ENCODE peak calls at places on chromosomes 3 and 15, in eight cellular contexts. One of them, this sample, is unnamed.

GRCh38 chr3:42804831-42805821 is 836 bp upstream of the HIGD1A start:
- DNase-seq in tibial artery: peak
- DNase-seq in HCT116: no peak
- DNase-seq in fibroblast of mammary gland: no peak
- DNase-seq in A549: no peak
- DNase-seq in MM.1S: no peak
- DNase-seq in ovary: peak
- DNase-seq in body of pancreas: peak
- DNase-seq in this sample: no peak

GRCh38 chr3:36689560-36689959 is 74.8 kb downstream of the DCLK3 start:
- DNase-seq in tibial artery: no peak
- DNase-seq in HCT116: no peak
- DNase-seq in fibroblast of mammary gland: no peak
- DNase-seq in A549: no peak
- DNase-seq in MM.1S: no peak
- DNase-seq in ovary: no peak
- DNase-seq in body of pancreas: no peak
- DNase-seq in this sample: no peak

GRCh38 chr3:196712514-196713413 is 587 bp downstream of the PIGX start:
- DNase-seq in tibial artery: peak
- DNase-seq in HCT116: no peak
- DNase-seq in fibroblast of mammary gland: peak
- DNase-seq in A549: peak
- DNase-seq in MM.1S: no peak
- DNase-seq in ovary: peak
- DNase-seq in body of pancreas: peak
- DNase-seq in this sample: peak

GRCh38 chr15:100096700-100097099 is 245.1 kb downstream of the ADAMTS17 start:
- DNase-seq in tibial artery: no peak
- DNase-seq in HCT116: no peak
- DNase-seq in fibroblast of mammary gland: no peak
- DNase-seq in A549: no peak
- DNase-seq in MM.1S: peak
- DNase-seq in ovary: no peak
- DNase-seq in body of pancreas: no peak
- DNase-seq in this sample: no peak

GRCh38 chr3:75101329-75102147 is 487.1 kb upstream of the CNTN3 start:
- DNase-seq in tibial artery: no peak
- DNase-seq in HCT116: no peak
- DNase-seq in fibroblast of mammary gland: no peak
- DNase-seq in A549: no peak
- DNase-seq in MM.1S: peak
- DNase-seq in ovary: no peak
- DNase-seq in body of pancreas: no peak
- DNase-seq in this sample: no peak

GRCh38 chr15:74432968-74433591 is 678 bp downstream of the SEMA7A start:
- DNase-seq in tibial artery: no peak
- DNase-seq in HCT116: no peak
- DNase-seq in fibroblast of mammary gland: no peak
- DNase-seq in A549: no peak
- DNase-seq in MM.1S: no peak
- DNase-seq in ovary: no peak
- DNase-seq in body of pancreas: no peak
- DNase-seq in this sample: no peak

GRCh38 chr15:68389936-68390790 is 41.8 kb downstream of the ITGA11 start:
- DNase-seq in tibial artery: no peak
- DNase-seq in HCT116: no peak
- DNase-seq in fibroblast of mammary gland: peak
- DNase-seq in A549: no peak
- DNase-seq in MM.1S: no peak
- DNase-seq in ovary: peak
- DNase-seq in body of pancreas: no peak
- DNase-seq in this sample: peak

GRCh38 chr15:29872716-29873115 is 50.4 kb upstream of the TJP1 start:
- DNase-seq in tibial artery: no peak
- DNase-seq in HCT116: no peak
- DNase-seq in fibroblast of mammary gland: no peak
- DNase-seq in A549: no peak
- DNase-seq in MM.1S: no peak
- DNase-seq in ovary: no peak
- DNase-seq in body of pancreas: peak
- DNase-seq in this sample: no peak

GRCh38 chr3:171811059-171811912 is 1.0 kb upstream of the PLD1 start:
- DNase-seq in tibial artery: peak
- DNase-seq in HCT116: no peak
- DNase-seq in fibroblast of mammary gland: peak
- DNase-seq in A549: peak
- DNase-seq in MM.1S: no peak
- DNase-seq in ovary: peak
- DNase-seq in body of pancreas: no peak
- DNase-seq in this sample: no peak

GRCh38 chr3:55802816-55803215 is 315.7 kb upstream of the WNT5A start:
- DNase-seq in tibial artery: no peak
- DNase-seq in HCT116: no peak
- DNase-seq in fibroblast of mammary gland: no peak
- DNase-seq in A549: no peak
- DNase-seq in MM.1S: no peak
- DNase-seq in ovary: no peak
- DNase-seq in body of pancreas: no peak
- DNase-seq in this sample: no peak

GRCh38 chr15:63226155-63226883 is 36.9 kb downstream of the RAB8B start:
- DNase-seq in tibial artery: no peak
- DNase-seq in HCT116: no peak
- DNase-seq in fibroblast of mammary gland: no peak
- DNase-seq in A549: no peak
- DNase-seq in MM.1S: no peak
- DNase-seq in ovary: no peak
- DNase-seq in body of pancreas: no peak
- DNase-seq in this sample: no peak

GRCh38 chr3:133948996-133949395 is 53.3 kb upstream of the RAB6B start:
- DNase-seq in tibial artery: no peak
- DNase-seq in HCT116: no peak
- DNase-seq in fibroblast of mammary gland: no peak
- DNase-seq in A549: no peak
- DNase-seq in MM.1S: no peak
- DNase-seq in ovary: no peak
- DNase-seq in body of pancreas: no peak
- DNase-seq in this sample: no peak

GRCh38 chr3:72345237-72345878 is 502.9 kb downstream of the SHQ1 start:
- DNase-seq in tibial artery: no peak
- DNase-seq in HCT116: no peak
- DNase-seq in fibroblast of mammary gland: peak
- DNase-seq in A549: no peak
- DNase-seq in MM.1S: no peak
- DNase-seq in ovary: no peak
- DNase-seq in body of pancreas: no peak
- DNase-seq in this sample: no peak

DNA sequence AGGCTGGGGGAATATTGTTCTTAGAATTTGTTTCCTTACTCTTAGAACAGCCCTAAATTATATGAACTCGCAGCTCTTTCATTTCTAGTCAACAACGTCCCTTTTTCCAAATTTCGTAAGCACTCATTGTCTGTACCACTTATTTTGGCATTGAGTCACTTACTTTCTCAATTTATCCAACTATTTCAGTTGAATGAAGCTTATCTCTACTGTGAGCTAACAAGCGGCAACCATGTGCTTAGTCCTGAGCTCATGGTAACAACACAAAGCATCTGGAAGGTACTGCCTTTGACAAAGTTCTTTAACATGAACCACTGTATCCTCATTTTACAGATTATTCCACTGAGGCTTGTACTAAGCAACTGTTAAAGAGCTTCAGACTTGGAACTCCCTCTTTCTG is 191.1 kb downstream of the GREM1 start:
- DNase-seq in tibial artery: no peak
- DNase-seq in HCT116: no peak
- DNase-seq in fibroblast of mammary gland: peak
- DNase-seq in A549: no peak
- DNase-seq in MM.1S: no peak
- DNase-seq in ovary: no peak
- DNase-seq in body of pancreas: no peak
- DNase-seq in this sample: no peak
- H3K4me3 ChIP-seq in tibial artery: no peak
- H3K4me3 ChIP-seq in HCT116: no peak
- H3K4me3 ChIP-seq in fibroblast of mammary gland: no peak
- H3K4me3 ChIP-seq in A549: no peak
- H3K4me3 ChIP-seq in MM.1S: no peak
- H3K4me3 ChIP-seq in ovary: no peak
- H3K4me3 ChIP-seq in body of pancreas: no peak
- H3K4me3 ChIP-seq in this sample: peak

GRCh38 chr3:52095990-52096775 is 39.8 kb upstream of the DUSP7 start:
- DNase-seq in tibial artery: no peak
- DNase-seq in HCT116: no peak
- DNase-seq in fibroblast of mammary gland: no peak
- DNase-seq in A549: no peak
- DNase-seq in MM.1S: no peak
- DNase-seq in ovary: no peak
- DNase-seq in body of pancreas: no peak
- DNase-seq in this sample: no peak
- TF ChIP-seq CTCF in tibial artery: no peak
- TF ChIP-seq CTCF in HCT116: no peak
- TF ChIP-seq CTCF in fibroblast of mammary gland: no peak
- TF ChIP-seq CTCF in A549: no peak
- TF ChIP-seq CTCF in MM.1S: no peak
- TF ChIP-seq CTCF in ovary: no peak
- TF ChIP-seq CTCF in body of pancreas: no peak
- TF ChIP-seq CTCF in this sample: no peak

GRCh38 chr15:81329446-81329845 is 5.5 kb upstream of the STARD5 start:
- DNase-seq in tibial artery: no peak
- DNase-seq in HCT116: no peak
- DNase-seq in fibroblast of mammary gland: no peak
- DNase-seq in A549: no peak
- DNase-seq in MM.1S: no peak
- DNase-seq in ovary: no peak
- DNase-seq in body of pancreas: no peak
- DNase-seq in this sample: no peak

GRCh38 chr15:81332326-81332725 is 8.4 kb upstream of the STARD5 start:
- DNase-seq in tibial artery: no peak
- DNase-seq in HCT116: no peak
- DNase-seq in fibroblast of mammary gland: no peak
- DNase-seq in A549: no peak
- DNase-seq in MM.1S: no peak
- DNase-seq in ovary: no peak
- DNase-seq in body of pancreas: no peak
- DNase-seq in this sample: no peak

GRCh38 chr15:81333363-81333762 is 9.4 kb upstream of the STARD5 start:
- DNase-seq in tibial artery: no peak
- DNase-seq in HCT116: no peak
- DNase-seq in fibroblast of mammary gland: no peak
- DNase-seq in A549: no peak
- DNase-seq in MM.1S: no peak
- DNase-seq in ovary: no peak
- DNase-seq in body of pancreas: no peak
- DNase-seq in this sample: no peak

GRCh38 chr15:81330351-81331085 is 6.6 kb upstream of the STARD5 start:
- DNase-seq in tibial artery: no peak
- DNase-seq in HCT116: no peak
- DNase-seq in fibroblast of mammary gland: no peak
- DNase-seq in A549: no peak
- DNase-seq in MM.1S: no peak
- DNase-seq in ovary: no peak
- DNase-seq in body of pancreas: no peak
- DNase-seq in this sample: no peak

GRCh38 chr15:81331600-81331999 is 7.7 kb upstream of the STARD5 start:
- DNase-seq in tibial artery: no peak
- DNase-seq in HCT116: no peak
- DNase-seq in fibroblast of mammary gland: no peak
- DNase-seq in A549: no peak
- DNase-seq in MM.1S: no peak
- DNase-seq in ovary: no peak
- DNase-seq in body of pancreas: no peak
- DNase-seq in this sample: no peak
- H3K4me3 ChIP-seq in tibial artery: no peak
- H3K4me3 ChIP-seq in HCT116: no peak
- H3K4me3 ChIP-seq in fibroblast of mammary gland: no peak
- H3K4me3 ChIP-seq in A549: no peak
- H3K4me3 ChIP-seq in MM.1S: peak
- H3K4me3 ChIP-seq in ovary: no peak
- H3K4me3 ChIP-seq in body of pancreas: no peak
- H3K4me3 ChIP-seq in this sample: no peak

DNA sequence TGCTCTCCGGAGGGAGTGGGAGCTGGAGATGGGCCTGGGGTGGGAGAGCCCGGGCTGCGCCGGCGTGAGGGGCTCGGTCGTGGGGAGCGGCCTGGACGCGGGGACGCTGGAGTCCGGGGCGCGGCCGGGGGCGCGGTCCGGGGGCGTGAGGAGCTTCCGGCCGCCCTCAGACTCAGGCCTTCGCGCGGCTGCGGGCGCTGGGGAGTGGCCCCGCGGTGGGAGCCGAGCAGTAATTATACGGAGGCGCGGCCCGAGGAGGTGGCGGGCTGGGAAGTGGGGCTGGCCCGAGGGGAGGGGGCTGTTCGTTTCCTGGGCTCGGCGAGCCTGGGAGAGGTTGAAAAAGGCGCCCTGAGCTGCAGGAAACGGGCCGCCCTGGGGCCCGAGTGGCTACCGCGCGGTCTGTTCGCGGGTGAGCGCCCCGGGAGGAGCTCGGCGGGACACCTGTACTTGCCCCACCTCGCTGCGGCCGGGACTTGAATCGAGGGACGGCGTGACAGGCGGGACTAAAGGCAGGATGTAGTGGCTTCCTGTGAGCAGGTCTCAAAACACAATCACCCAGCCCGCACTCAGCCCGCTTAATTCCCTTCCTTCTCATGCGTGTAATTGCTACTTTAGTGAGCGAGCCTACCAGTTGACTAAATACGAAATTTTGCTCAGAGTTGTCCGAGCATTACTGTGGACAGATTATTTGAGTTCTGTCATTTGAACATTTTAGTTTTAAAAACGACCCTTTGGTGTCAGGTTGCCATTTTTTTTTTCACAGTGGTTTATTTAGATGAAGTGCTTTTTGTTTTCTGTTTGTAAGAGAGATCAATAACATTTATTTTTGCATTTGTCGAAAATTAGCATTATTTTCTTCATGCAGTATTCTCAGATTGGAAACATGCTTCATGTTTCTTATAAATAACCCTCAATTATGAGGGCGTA is 855 bp downstream of the RASA2 start:
- DNase-seq in tibial artery: peak
- DNase-seq in HCT116: peak
- DNase-seq in fibroblast of mammary gland: peak
- DNase-seq in A549: peak
- DNase-seq in MM.1S: peak
- DNase-seq in ovary: peak
- DNase-seq in body of pancreas: peak
- DNase-seq in this sample: peak
- TF ChIP-seq CTCF in tibial artery: no peak
- TF ChIP-seq CTCF in HCT116: no peak
- TF ChIP-seq CTCF in fibroblast of mammary gland: no peak
- TF ChIP-seq CTCF in A549: no peak
- TF ChIP-seq CTCF in MM.1S: no peak
- TF ChIP-seq CTCF in ovary: no peak
- TF ChIP-seq CTCF in body of pancreas: peak
- TF ChIP-seq CTCF in this sample: no peak

DNA sequence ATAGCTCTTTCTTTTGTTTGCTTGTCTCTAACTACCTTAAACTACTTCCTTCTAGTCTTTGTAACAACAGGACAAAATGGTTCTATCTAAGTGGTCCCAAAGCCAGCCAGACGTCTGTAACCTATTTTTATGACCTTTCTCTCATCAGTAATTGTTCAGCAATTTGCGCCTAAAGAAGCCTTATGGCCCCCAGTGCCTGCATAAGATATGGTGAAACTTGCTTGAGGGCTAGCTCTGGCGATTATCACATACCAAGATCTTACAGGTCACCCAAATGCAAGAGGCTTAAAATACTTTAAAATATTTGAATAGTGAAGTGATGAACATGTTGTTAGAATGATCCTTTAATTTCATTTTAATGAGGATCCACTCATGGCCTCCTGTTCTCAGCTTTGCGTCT is 369.4 kb downstream of the SOX2 start:
- DNase-seq in tibial artery: no peak
- DNase-seq in HCT116: no peak
- DNase-seq in fibroblast of mammary gland: no peak
- DNase-seq in A549: no peak
- DNase-seq in MM.1S: no peak
- DNase-seq in ovary: no peak
- DNase-seq in body of pancreas: no peak
- DNase-seq in this sample: no peak
- H3K4me3 ChIP-seq in tibial artery: no peak
- H3K4me3 ChIP-seq in HCT116: no peak
- H3K4me3 ChIP-seq in fibroblast of mammary gland: no peak
- H3K4me3 ChIP-seq in A549: no peak
- H3K4me3 ChIP-seq in MM.1S: no peak
- H3K4me3 ChIP-seq in ovary: no peak
- H3K4me3 ChIP-seq in body of pancreas: no peak
- H3K4me3 ChIP-seq in this sample: no peak